ENCODE peak calls at places on chromosomes 3 and 15, in eight cellular contexts. K is natural killer cell, X is upper lobe of right lung, V is left lung, D is RWPE1, H is astrocyte of the spinal cord, F is GM10248, C is AG04450. N is an unnamed sample.

GRCh38 chr3:155227141-155227540 is 66.3 kb downstream of the STRIT1 start:
- DNase-seq in H (no peak), K (no peak), X (no peak), C (no peak), F (no peak), V (no peak), D (no peak), N (no peak)

GRCh38 chr3:124158174-124158812 is 166.4 kb upstream of the ROPN1 start:
- DNase-seq in C (no peak), D (no peak), X (no peak), V (no peak), F (no peak), K (no peak), H (no peak), N (no peak)

GRCh38 chr15:96330450-96331140 is at the start of gene NR2F2:
- DNase-seq in V (peak), D (peak), F (peak), H (peak), C (peak), X (peak), K (peak), N (peak)

GRCh38 chr15:73631915-73632669 is 1.1 kb downstream of the NPTN start:
- DNase-seq in K (no peak), C (no peak), V (peak), D (peak), F (no peak), X (no peak), H (peak), N (no peak)

GRCh38 chr3:107206141-107206540 is 171.1 kb upstream of the CCDC54 start:
- DNase-seq in D (peak), X (no peak), F (peak), H (peak), K (no peak), C (no peak), V (no peak), N (no peak)

GRCh38 chr15:40069178-40070165 is 30.5 kb upstream of the SRP14 start:
- DNase-seq in H (peak), C (no peak), F (peak), V (peak), D (peak), X (peak), K (no peak), N (no peak)

GRCh38 chr15:29631076-29632070 is 190.9 kb downstream of the TJP1 start:
- DNase-seq in F (no peak), C (no peak), H (no peak), X (peak), D (no peak), K (no peak), V (peak), N (no peak)

GRCh38 chr15:67120839-67121540 is 55.6 kb downstream of the SMAD3 start:
- DNase-seq in C (peak), X (peak), V (peak), K (peak), F (peak), D (peak), H (peak), N (no peak)

GRCh38 chr3:16516695-16517481 is 3.4 kb upstream of the RFTN1 start:
- DNase-seq in X (no peak), F (no peak), H (peak), C (peak), V (no peak), D (peak), K (peak), N (no peak)

GRCh38 chr3:59212128-59212764 is 162.4 kb upstream of the CFAP20DC start:
- DNase-seq in H (peak), X (no peak), V (no peak), K (no peak), D (peak), F (peak), C (peak), N (no peak)

GRCh38 chr15:72338617-72339321 is 18.8 kb upstream of the CELF6 start:
- DNase-seq in V (no peak), C (peak), X (no peak), D (no peak), K (no peak), H (peak), F (no peak), N (no peak)

GRCh38 chr3:122183521-122183892 is at the start of gene CASR:
- DNase-seq in D (peak), X (peak), K (no peak), V (no peak), F (peak), H (no peak), C (no peak), N (peak)

GRCh38 chr15:67030036-67030762 is 35.2 kb upstream of the SMAD3 start:
- DNase-seq in D (no peak), C (no peak), H (no peak), X (no peak), F (no peak), V (no peak), K (no peak), N (no peak)

GRCh38 chr3:141184430-141184829 is 47.2 kb upstream of the PXYLP1 start:
- DNase-seq in C (no peak), H (no peak), V (no peak), K (no peak), X (no peak), F (no peak), D (peak), N (no peak)

GRCh38 chr3:194632211-194632982 is 822 bp downstream of the TMEM44 start:
- DNase-seq in C (no peak), X (no peak), H (peak), F (no peak), D (peak), K (no peak), V (peak), N (no peak)

GRCh38 chr3:181715601-181716340 is 4.0 kb downstream of the SOX2 start:
- DNase-seq in C (no peak), K (no peak), H (peak), D (no peak), V (no peak), F (no peak), X (no peak), N (no peak)

GRCh38 chr3:77709158-77709557 is 669.3 kb downstream of the ROBO2 start:
- DNase-seq in V (no peak), H (no peak), C (no peak), D (no peak), K (no peak), X (no peak), F (no peak), N (no peak)

GRCh38 chr3:121064121-121064520 is 156.1 kb downstream of the STXBP5L start:
- DNase-seq in X (no peak), V (no peak), D (no peak), C (no peak), H (no peak), K (no peak), F (no peak), N (no peak)

GRCh38 chr15:82648257-82649103 is 1.3 kb upstream of the CPEB1 start:
- DNase-seq in V (no peak), C (no peak), X (no peak), K (no peak), F (no peak), H (no peak), D (no peak), N (no peak)

GRCh38 chr3:81170298-81170697 is 591.1 kb downstream of the GBE1 start:
- DNase-seq in K (no peak), V (no peak), D (no peak), H (no peak), X (no peak), C (no peak), F (no peak), N (no peak)

GRCh38 chr3:13106308-13106970 is 33.2 kb upstream of the IQSEC1 start:
- DNase-seq in K (no peak), H (no peak), X (peak), C (no peak), F (no peak), V (peak), D (peak), N (no peak)

GRCh38 chr3:143327388-143327787 is 207.8 kb downstream of the CHST2 start:
- DNase-seq in H (no peak), K (no peak), V (no peak), X (no peak), D (peak), C (no peak), F (no peak), N (no peak)

GRCh38 chr3:88462241-88462640 is 312.5 kb downstream of the C3orf38 start:
- DNase-seq in D (no peak), X (no peak), C (no peak), V (no peak), F (no peak), K (no peak), H (no peak), N (no peak)

GRCh38 chr3:155714295-155714718 is 30.6 kb downstream of the PLCH1 start:
- DNase-seq in H (no peak), C (no peak), K (no peak), X (no peak), F (no peak), V (no peak), D (no peak), N (peak)

GRCh38 chr15:31905054-31905453 is 125.3 kb upstream of the CHRNA7 start:
- DNase-seq in V (no peak), K (no peak), F (no peak), C (no peak), D (no peak), H (no peak), X (no peak), N (no peak)

GRCh38 chr3:171982829-171983228 is 56.5 kb upstream of the FNDC3B start:
- DNase-seq in K (no peak), C (peak), V (no peak), X (no peak), F (no peak), H (peak), D (no peak), N (no peak)

GRCh38 chr3:23713641-23714040 is 92.1 kb upstream of the UBE2E1 start:
- DNase-seq in F (no peak), K (no peak), X (no peak), D (no peak), V (no peak), H (peak), C (no peak), N (no peak)

GRCh38 chr15:88932271-88932874 is 19.2 kb upstream of the MFGE8 start:
- DNase-seq in D (no peak), F (no peak), X (no peak), C (no peak), V (no peak), K (no peak), H (no peak), N (no peak)

GRCh38 chr3:88000853-88001252 is 58.0 kb downstream of the CGGBP1 start:
- DNase-seq in D (no peak), X (no peak), C (no peak), F (no peak), H (peak), V (no peak), K (no peak), N (no peak)

GRCh38 chr3:46857485-46858341 is 5.5 kb downstream of the MYL3 start:
- DNase-seq in F (no peak), D (no peak), C (no peak), H (no peak), X (peak), K (no peak), V (peak), N (no peak)

GRCh38 chr3:15726043-15726442 is 71.7 kb downstream of the ANKRD28 start:
- DNase-seq in X (no peak), K (no peak), V (no peak), H (peak), C (peak), D (peak), F (peak), N (no peak)

GRCh38 chr3:192303235-192303634 is 424.1 kb downstream of the FGF12 start:
- DNase-seq in X (no peak), F (no peak), D (no peak), H (no peak), C (no peak), K (no peak), V (no peak), N (no peak)

GRCh38 chr15:91660174-91660649 is 193.3 kb upstream of the SLCO3A1 start:
- DNase-seq in D (no peak), C (no peak), H (no peak), F (no peak), V (no peak), X (no peak), K (no peak), N (no peak)

GRCh38 chr3:20320489-20320888 is 134.5 kb upstream of the SGO1 start:
- DNase-seq in C (no peak), H (no peak), X (no peak), V (no peak), D (no peak), F (no peak), K (no peak), N (no peak)

GRCh38 chr3:20324664-20325478 is 138.9 kb upstream of the SGO1 start:
- DNase-seq in X (no peak), C (no peak), V (no peak), D (no peak), F (no peak), K (no peak), H (peak), N (no peak)

GRCh38 chr3:20323307-20323927 is 137.4 kb upstream of the SGO1 start:
- DNase-seq in H (no peak), F (no peak), K (no peak), V (no peak), X (no peak), C (no peak), D (no peak), N (no peak)

GRCh38 chr3:20322085-20322484 is 136.1 kb upstream of the SGO1 start:
- DNase-seq in C (no peak), V (no peak), H (no peak), X (no peak), F (no peak), D (no peak), K (no peak), N (no peak)

GRCh38 chr3:20321391-20322047 is 135.5 kb upstream of the SGO1 start:
- DNase-seq in V (no peak), X (no peak), C (no peak), D (no peak), F (no peak), H (no peak), K (no peak), N (no peak)
- TF ChIP-seq CTCF in V (no peak), X (no peak), C (no peak), D (no peak), F (no peak), H (no peak), K (no peak), N (no peak)

DNA sequence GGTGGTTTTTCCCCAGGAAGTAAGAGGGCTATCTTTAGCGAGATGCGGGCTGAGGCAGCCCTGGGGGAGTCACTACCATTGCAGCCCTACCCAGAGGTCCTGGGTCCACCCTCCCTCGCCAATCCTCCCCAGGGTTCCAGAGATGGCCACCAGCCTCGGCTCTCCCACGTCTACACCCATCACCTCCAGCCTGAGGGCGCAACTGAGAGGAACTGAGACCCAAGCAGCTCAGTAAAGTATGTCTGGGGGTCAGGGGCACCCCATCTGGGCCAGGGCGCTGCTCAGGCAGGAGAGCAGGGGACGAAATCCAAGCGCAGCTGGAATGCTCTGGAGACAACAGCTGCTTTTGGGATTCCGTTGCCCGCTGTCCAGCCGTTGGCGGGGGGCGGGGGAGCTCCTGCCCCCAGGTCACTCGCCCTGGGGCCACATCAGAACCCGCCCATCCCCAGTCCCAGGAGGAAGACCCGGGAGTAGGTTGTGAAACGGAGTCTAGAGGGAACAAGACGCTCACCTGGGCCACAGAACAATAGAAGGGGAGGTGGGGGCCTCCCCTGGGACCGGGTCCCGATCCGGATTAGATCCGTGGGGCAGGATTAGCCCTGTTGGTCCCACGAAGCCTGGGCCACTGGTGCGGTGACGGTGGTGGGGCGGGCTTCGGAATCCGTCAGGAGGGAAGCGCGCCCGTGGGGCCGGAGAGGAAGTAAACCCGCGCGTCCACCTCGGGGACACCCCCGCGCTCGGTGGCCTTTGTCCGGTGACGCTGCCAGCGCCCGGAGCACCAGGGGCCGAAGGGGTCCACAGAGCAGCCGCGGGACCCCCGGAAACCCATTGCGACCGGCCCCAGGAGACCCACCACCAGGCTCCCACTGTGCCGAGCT is 1.3 kb upstream of the NDUFAF3 start:
- DNase-seq in H (no peak), X (peak), C (no peak), V (peak), K (peak), F (peak), D (no peak), N (no peak)
- TF ChIP-seq CTCF in H (no peak), X (no peak), C (no peak), V (no peak), K (no peak), F (no peak), D (no peak), N (no peak)

DNA sequence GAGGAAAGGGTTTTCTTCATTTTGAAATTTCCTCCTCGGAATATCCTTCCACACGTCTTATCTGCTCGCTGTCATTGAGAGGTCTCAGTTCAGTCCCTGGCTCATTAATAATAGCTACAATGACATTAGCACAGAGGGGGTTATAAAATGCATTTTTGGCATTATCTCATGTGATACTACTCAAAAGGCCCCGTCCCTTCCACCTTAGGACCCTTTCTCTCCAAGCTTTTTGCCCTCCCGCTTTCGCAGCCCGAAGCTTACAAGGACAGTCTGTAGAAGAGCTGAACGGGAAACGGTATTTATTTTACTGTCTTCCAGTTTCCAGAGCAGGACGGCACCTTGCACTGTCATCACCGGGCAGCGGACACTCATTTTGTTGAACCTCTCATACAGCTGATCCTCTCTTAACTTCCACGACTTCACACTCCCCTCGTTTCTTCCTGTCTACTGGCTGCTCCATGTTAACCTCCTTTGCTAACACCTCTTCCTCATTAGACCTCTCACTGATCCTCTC is 5.6 kb upstream of the PLEKHO2 start:
- DNase-seq in C (no peak), V (no peak), D (no peak), F (no peak), K (no peak), X (no peak), H (no peak), N (no peak)
- TF ChIP-seq CTCF in C (no peak), V (no peak), D (peak), F (no peak), K (peak), X (no peak), H (no peak), N (no peak)

GRCh38 chr3:51384145-51384729 is 854 bp upstream of the MANF start:
- DNase-seq in V (peak), C (no peak), D (no peak), X (no peak), F (peak), K (no peak), H (no peak), N (peak)

GRCh38 chr3:51385621-51386091 is 565 bp downstream of the MANF start:
- DNase-seq in C (no peak), K (no peak), X (no peak), V (no peak), F (no peak), H (no peak), D (no peak), N (no peak)

GRCh38 chr3:51384730-51385473 is at the start of gene MANF:
- DNase-seq in V (peak), C (peak), K (peak), X (peak), D (peak), H (peak), F (peak), N (peak)

GRCh38 chr3:51386852-51387229 is 1.8 kb downstream of the MANF start:
- DNase-seq in D (no peak), C (no peak), V (no peak), H (no peak), X (no peak), F (no peak), K (no peak), N (no peak)

GRCh38 chr3:51386159-51386851 is 1.2 kb downstream of the MANF start:
- DNase-seq in K (no peak), C (no peak), F (no peak), D (no peak), V (no peak), X (no peak), H (no peak), N (no peak)
- TF ChIP-seq CTCF in K (no peak), C (peak), F (no peak), D (no peak), V (no peak), X (no peak), H (no peak), N (no peak)

DNA sequence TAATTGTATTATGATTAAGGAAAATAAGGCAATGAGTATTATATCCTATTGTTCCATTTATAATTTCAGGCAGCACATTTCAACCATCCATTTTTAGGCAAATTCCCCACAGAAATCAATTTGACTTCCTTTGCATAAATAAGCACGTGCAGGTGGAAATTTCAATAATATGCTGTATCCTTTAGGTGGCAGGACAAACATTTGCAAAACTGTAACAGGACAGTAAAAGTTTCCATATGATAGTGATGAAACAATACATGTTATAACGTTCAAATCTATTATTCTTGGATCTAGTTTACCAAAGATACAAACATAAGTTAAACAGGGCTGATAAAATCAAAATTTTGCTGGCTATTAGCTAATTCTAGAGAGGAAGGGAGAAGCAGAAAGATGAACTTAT is 8.5 kb downstream of the UACA start:
- DNase-seq in C (no peak), F (no peak), K (no peak), D (no peak), H (no peak), X (no peak), V (no peak), N (no peak)
- TF ChIP-seq CTCF in C (peak), F (no peak), K (no peak), D (peak), H (no peak), X (no peak), V (no peak), N (no peak)